ENCODE peak calls at places on chromosomes 7 and 10, in seven cellular contexts. One of them, this sample, is unnamed. For H3K27me3, the result is how much of the 10 kb centered on the place peaks cover.

GRCh38 chr10:86361134-86362128 is 5.2 kb downstream of the GRID1 start:
- DNase-seq in heart left ventricle: peak
- DNase-seq in K562: no peak
- DNase-seq in transverse colon: peak
- DNase-seq in gastrocnemius medialis: no peak
- DNase-seq in tibial nerve: no peak
- DNase-seq in testis: peak
- DNase-seq in this sample: no peak

GRCh38 chr7:36999851-37000480 is 275.7 kb upstream of the AOAH start:
- DNase-seq in heart left ventricle: no peak
- DNase-seq in K562: no peak
- DNase-seq in transverse colon: no peak
- DNase-seq in gastrocnemius medialis: no peak
- DNase-seq in tibial nerve: no peak
- DNase-seq in testis: no peak
- DNase-seq in this sample: no peak

GRCh38 chr10:119541459-119542356 is 811 bp downstream of the RGS10 start:
- DNase-seq in heart left ventricle: peak
- DNase-seq in K562: no peak
- DNase-seq in transverse colon: peak
- DNase-seq in gastrocnemius medialis: no peak
- DNase-seq in tibial nerve: no peak
- DNase-seq in testis: no peak
- DNase-seq in this sample: peak

GRCh38 chr7:44194069-44194468 is 4.8 kb upstream of the GCK start:
- DNase-seq in heart left ventricle: no peak
- DNase-seq in K562: no peak
- DNase-seq in transverse colon: no peak
- DNase-seq in gastrocnemius medialis: no peak
- DNase-seq in tibial nerve: no peak
- DNase-seq in testis: no peak
- DNase-seq in this sample: no peak

GRCh38 chr10:18043607-18044006 is 91.9 kb downstream of the SLC39A12 start:
- DNase-seq in heart left ventricle: no peak
- DNase-seq in K562: no peak
- DNase-seq in transverse colon: no peak
- DNase-seq in gastrocnemius medialis: no peak
- DNase-seq in tibial nerve: no peak
- DNase-seq in testis: no peak
- DNase-seq in this sample: no peak

GRCh38 chr7:95628831-95629439 is 32.6 kb upstream of the PDK4 start:
- DNase-seq in heart left ventricle: peak
- DNase-seq in K562: no peak
- DNase-seq in transverse colon: no peak
- DNase-seq in gastrocnemius medialis: peak
- DNase-seq in tibial nerve: no peak
- DNase-seq in testis: no peak
- DNase-seq in this sample: no peak

GRCh38 chr7:123979876-123980275 is 53.0 kb downstream of the TMEM229A start:
- DNase-seq in heart left ventricle: no peak
- DNase-seq in K562: no peak
- DNase-seq in transverse colon: no peak
- DNase-seq in gastrocnemius medialis: no peak
- DNase-seq in tibial nerve: no peak
- DNase-seq in testis: no peak
- DNase-seq in this sample: no peak

GRCh38 chr7:143012409-143012808 is 14.5 kb downstream of the OR9A2 start:
- DNase-seq in heart left ventricle: no peak
- DNase-seq in K562: no peak
- DNase-seq in transverse colon: no peak
- DNase-seq in gastrocnemius medialis: no peak
- DNase-seq in tibial nerve: no peak
- DNase-seq in testis: no peak
- DNase-seq in this sample: no peak

GRCh38 chr7:118948508-118948907 is 724.0 kb downstream of the ANKRD7 start:
- DNase-seq in heart left ventricle: no peak
- DNase-seq in K562: no peak
- DNase-seq in transverse colon: no peak
- DNase-seq in gastrocnemius medialis: no peak
- DNase-seq in tibial nerve: no peak
- DNase-seq in testis: no peak
- DNase-seq in this sample: no peak

GRCh38 chr10:133372507-133372906 is 647 bp downstream of the ECHS1 start:
- DNase-seq in heart left ventricle: peak
- DNase-seq in K562: no peak
- DNase-seq in transverse colon: peak
- DNase-seq in gastrocnemius medialis: no peak
- DNase-seq in tibial nerve: no peak
- DNase-seq in testis: no peak
- DNase-seq in this sample: peak

GRCh38 chr10:100522945-100523344 is 3.3 kb upstream of the SEC31B start:
- DNase-seq in heart left ventricle: no peak
- DNase-seq in K562: no peak
- DNase-seq in transverse colon: no peak
- DNase-seq in gastrocnemius medialis: no peak
- DNase-seq in tibial nerve: no peak
- DNase-seq in testis: no peak
- DNase-seq in this sample: no peak

GRCh38 chr10:35372329-35372728 is 36.0 kb downstream of the CCNY start:
- DNase-seq in heart left ventricle: peak
- DNase-seq in K562: no peak
- DNase-seq in transverse colon: no peak
- DNase-seq in gastrocnemius medialis: peak
- DNase-seq in tibial nerve: no peak
- DNase-seq in testis: no peak
- DNase-seq in this sample: no peak

GRCh38 chr10:91796332-91797076 is 1.7 kb upstream of the TNKS2 start:
- DNase-seq in heart left ventricle: peak
- DNase-seq in K562: peak
- DNase-seq in transverse colon: peak
- DNase-seq in gastrocnemius medialis: peak
- DNase-seq in tibial nerve: no peak
- DNase-seq in testis: peak
- DNase-seq in this sample: peak

GRCh38 chr7:4906682-4907081 is 23.2 kb upstream of the RADIL start:
- DNase-seq in heart left ventricle: no peak
- DNase-seq in K562: peak
- DNase-seq in transverse colon: no peak
- DNase-seq in gastrocnemius medialis: no peak
- DNase-seq in tibial nerve: no peak
- DNase-seq in testis: no peak
- DNase-seq in this sample: no peak

GRCh38 chr10:61065010-61065409 is 121.0 kb upstream of the RHOBTB1 start:
- DNase-seq in heart left ventricle: no peak
- DNase-seq in K562: no peak
- DNase-seq in transverse colon: no peak
- DNase-seq in gastrocnemius medialis: no peak
- DNase-seq in tibial nerve: no peak
- DNase-seq in testis: no peak
- DNase-seq in this sample: no peak

GRCh38 chr10:61064356-61064755 is 120.4 kb upstream of the RHOBTB1 start:
- DNase-seq in heart left ventricle: no peak
- DNase-seq in K562: no peak
- DNase-seq in transverse colon: no peak
- DNase-seq in gastrocnemius medialis: no peak
- DNase-seq in tibial nerve: no peak
- DNase-seq in testis: no peak
- DNase-seq in this sample: no peak

GRCh38 chr10:61066661-61067353 is 122.8 kb upstream of the RHOBTB1 start:
- DNase-seq in heart left ventricle: no peak
- DNase-seq in K562: no peak
- DNase-seq in transverse colon: no peak
- DNase-seq in gastrocnemius medialis: no peak
- DNase-seq in tibial nerve: no peak
- DNase-seq in testis: no peak
- DNase-seq in this sample: no peak

GRCh38 chr10:61068471-61068870 is 124.5 kb upstream of the RHOBTB1 start:
- DNase-seq in heart left ventricle: no peak
- DNase-seq in K562: no peak
- DNase-seq in transverse colon: no peak
- DNase-seq in gastrocnemius medialis: no peak
- DNase-seq in tibial nerve: no peak
- DNase-seq in testis: no peak
- DNase-seq in this sample: no peak

DNA sequence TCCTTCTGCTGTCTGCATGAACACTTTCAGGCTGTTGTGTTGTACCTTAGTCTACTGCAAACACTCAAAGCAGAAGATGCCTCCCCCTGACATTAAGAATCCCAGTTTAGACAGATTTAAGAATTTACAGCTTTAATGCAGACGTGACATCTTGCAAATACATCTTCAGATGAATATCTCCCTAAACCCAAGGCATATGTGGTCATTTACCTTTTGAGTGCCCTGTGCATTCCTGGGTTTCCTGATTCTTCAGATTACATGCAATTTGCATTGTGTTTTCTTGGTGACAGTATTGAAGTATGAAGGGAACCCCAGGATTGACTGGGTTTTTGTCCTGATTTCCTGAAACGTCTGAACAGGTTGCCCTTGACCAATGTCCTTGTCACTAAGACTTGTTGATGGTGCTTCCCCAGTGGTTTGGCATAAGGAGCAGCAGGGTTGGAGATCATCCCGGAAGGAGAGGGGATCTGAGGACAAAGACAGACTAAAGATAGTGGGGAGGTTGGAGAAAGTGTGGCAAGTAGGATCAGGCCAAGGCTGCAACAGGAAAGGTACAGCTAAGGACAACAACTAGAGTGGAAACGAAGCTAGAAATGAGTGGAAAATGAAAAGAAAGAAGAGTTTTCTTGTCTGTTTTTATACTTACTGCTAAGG is 123.8 kb upstream of the RHOBTB1 start:
- DNase-seq in heart left ventricle: no peak
- DNase-seq in K562: no peak
- DNase-seq in transverse colon: no peak
- DNase-seq in gastrocnemius medialis: no peak
- DNase-seq in tibial nerve: no peak
- DNase-seq in testis: no peak
- DNase-seq in this sample: no peak
- H3K4me3 ChIP-seq in heart left ventricle: no peak
- H3K4me3 ChIP-seq in K562: no peak
- H3K4me3 ChIP-seq in transverse colon: no peak
- H3K4me3 ChIP-seq in gastrocnemius medialis: no peak
- H3K4me3 ChIP-seq in tibial nerve: no peak
- H3K4me3 ChIP-seq in testis: no peak
- H3K4me3 ChIP-seq in this sample: no peak

GRCh38 chr7:24987331-24987842 is 7.4 kb upstream of the OSBPL3 start:
- DNase-seq in heart left ventricle: no peak
- DNase-seq in K562: no peak
- DNase-seq in transverse colon: no peak
- DNase-seq in gastrocnemius medialis: no peak
- DNase-seq in tibial nerve: no peak
- DNase-seq in testis: no peak
- DNase-seq in this sample: no peak

GRCh38 chr7:24992314-24992713 is 12.3 kb upstream of the OSBPL3 start:
- DNase-seq in heart left ventricle: no peak
- DNase-seq in K562: no peak
- DNase-seq in transverse colon: no peak
- DNase-seq in gastrocnemius medialis: no peak
- DNase-seq in tibial nerve: no peak
- DNase-seq in testis: no peak
- DNase-seq in this sample: no peak

GRCh38 chr7:24995466-24995865 is 15.5 kb upstream of the OSBPL3 start:
- DNase-seq in heart left ventricle: no peak
- DNase-seq in K562: no peak
- DNase-seq in transverse colon: no peak
- DNase-seq in gastrocnemius medialis: no peak
- DNase-seq in tibial nerve: no peak
- DNase-seq in testis: no peak
- DNase-seq in this sample: no peak

DNA sequence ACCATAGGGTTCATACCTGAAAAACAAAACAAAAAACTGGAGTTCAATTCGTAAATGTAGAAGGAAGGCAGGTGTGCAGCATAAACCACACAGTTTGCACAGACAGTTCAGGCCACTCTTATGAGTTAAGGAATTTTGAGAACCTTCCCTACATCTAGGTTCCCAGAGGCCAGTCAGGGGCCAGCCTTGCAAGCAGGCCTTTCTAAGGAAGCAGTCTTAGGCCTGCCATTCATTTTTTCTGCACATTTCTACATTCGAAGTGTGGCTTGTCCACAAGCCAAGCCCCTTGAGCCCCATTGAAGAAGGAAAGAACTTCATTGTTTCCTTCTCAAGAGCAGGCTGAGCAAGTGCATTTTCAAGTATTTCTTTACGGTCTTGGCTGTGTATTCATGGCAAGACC is 11.4 kb upstream of the OSBPL3 start:
- DNase-seq in heart left ventricle: no peak
- DNase-seq in K562: no peak
- DNase-seq in transverse colon: no peak
- DNase-seq in gastrocnemius medialis: no peak
- DNase-seq in tibial nerve: no peak
- DNase-seq in testis: no peak
- DNase-seq in this sample: no peak
- H3K27me3 ChIP-seq in heart left ventricle: under half
- H3K27me3 ChIP-seq in K562: under half
- H3K27me3 ChIP-seq in transverse colon: under half
- H3K27me3 ChIP-seq in gastrocnemius medialis: under half
- H3K27me3 ChIP-seq in tibial nerve: under half
- H3K27me3 ChIP-seq in testis: under half
- H3K27me3 ChIP-seq in this sample: under half

GRCh38 chr10:32332299-32332750 is 14.6 kb downstream of the EPC1 start:
- DNase-seq in heart left ventricle: no peak
- DNase-seq in K562: peak
- DNase-seq in transverse colon: peak
- DNase-seq in gastrocnemius medialis: peak
- DNase-seq in tibial nerve: no peak
- DNase-seq in testis: peak
- DNase-seq in this sample: no peak
- TF ChIP-seq POLR2A in heart left ventricle: no peak
- TF ChIP-seq POLR2A in K562: no peak
- TF ChIP-seq POLR2A in transverse colon: no peak
- TF ChIP-seq POLR2A in gastrocnemius medialis: peak
- TF ChIP-seq POLR2A in tibial nerve: no peak
- TF ChIP-seq POLR2A in testis: no peak
- TF ChIP-seq POLR2A in this sample: no peak

DNA sequence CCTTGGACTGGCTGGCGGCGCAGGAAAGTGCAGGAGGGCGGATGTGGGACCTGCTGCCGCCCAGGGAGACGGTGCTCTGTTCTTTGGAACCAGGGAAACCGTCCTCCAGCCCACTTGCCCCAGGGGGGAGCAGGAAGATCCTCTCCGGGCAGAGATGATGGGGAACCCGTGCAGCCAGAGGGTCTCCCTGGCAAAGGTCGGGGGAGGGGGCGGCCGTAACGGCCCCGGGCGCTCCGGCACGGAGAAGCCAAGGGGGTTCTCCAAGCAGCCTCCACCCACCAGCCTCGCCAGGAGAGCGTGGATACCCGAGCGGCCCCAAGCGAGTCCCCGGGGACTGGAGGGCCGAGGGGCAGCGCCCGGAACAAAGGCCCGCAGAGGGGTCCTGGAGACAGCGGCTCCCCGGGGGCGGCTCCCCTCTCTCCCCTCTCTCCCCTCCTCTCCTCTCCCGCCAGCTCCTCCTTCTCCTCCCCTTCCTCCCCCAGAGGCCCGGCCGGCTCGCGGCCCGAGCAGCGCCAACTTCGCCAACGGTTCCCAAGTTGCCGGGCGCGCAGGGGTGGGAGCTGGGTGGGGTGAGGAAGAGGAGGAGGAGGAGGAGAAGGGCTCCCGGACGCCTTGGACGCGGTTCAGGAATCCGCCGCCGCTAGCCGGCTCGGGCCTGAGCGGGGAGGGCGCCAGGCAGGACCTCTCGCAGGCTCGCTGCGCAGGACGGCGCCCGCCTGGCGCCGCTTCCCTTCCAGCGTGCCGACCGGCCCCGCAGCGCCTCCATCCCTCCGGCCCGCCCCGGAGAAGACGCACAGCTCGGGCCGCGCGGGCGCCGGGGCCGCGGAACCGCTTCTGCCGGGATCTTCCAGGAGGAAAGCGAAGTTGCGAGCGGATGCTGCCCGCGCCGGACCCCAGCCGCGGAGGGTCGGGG is at the start of gene CHST3:
- DNase-seq in heart left ventricle: peak
- DNase-seq in K562: no peak
- DNase-seq in transverse colon: peak
- DNase-seq in gastrocnemius medialis: no peak
- DNase-seq in tibial nerve: no peak
- DNase-seq in testis: peak
- DNase-seq in this sample: peak
- H3K4me3 ChIP-seq in heart left ventricle: peak
- H3K4me3 ChIP-seq in K562: no peak
- H3K4me3 ChIP-seq in transverse colon: peak
- H3K4me3 ChIP-seq in gastrocnemius medialis: peak
- H3K4me3 ChIP-seq in tibial nerve: peak
- H3K4me3 ChIP-seq in testis: peak
- H3K4me3 ChIP-seq in this sample: peak